ENCODE peak calls at places on chromosomes 2 and 18, in ten cellular contexts. Y is activated naive CD4-positive, alpha-beta T cell treated with anti-CD3 and anti-CD28 coated beads, Interleukin-2, amount 10 ng/mL, durations not matched to agents 7 days and 5 days; G is GM06990; R is NCI-H774; T is DMS53; K is GM10248; P is CD14-positive monocyte; N is stimulated activated CD8-positive, alpha-beta memory T cell treated with anti-CD3 and anti-CD28 coated beads, Interleukin-2, amount 100 ng/mL, for 1 hour; X is AG09309; V is NCI-H510A treated with DMSO at 0.1 percent for 48 hours. I is an unnamed sample.

GRCh38 chr2:88016948-88017779 is 817 bp upstream of the RNU2-63P start:
- DNase-seq in V (no peak), P (no peak), K (peak), T (peak), R (peak), N (no peak), G (peak), X (no peak), Y (no peak), I (peak)

GRCh38 chr2:126655500-126656310 is at the start of gene GYPC:
- DNase-seq in K (peak), G (peak), X (no peak), Y (peak), V (no peak), P (peak), N (no peak), R (no peak), T (peak), I (no peak)

GRCh38 chr2:207469953-207470699 is 59.6 kb upstream of the CREB1 start:
- DNase-seq in G (no peak), X (no peak), Y (no peak), K (no peak), R (no peak), N (no peak), T (no peak), P (no peak), V (no peak), I (peak)

GRCh38 chr2:56444339-56444738 is 260.5 kb downstream of the CCDC85A start:
- DNase-seq in G (no peak), K (no peak), R (peak), V (peak), P (no peak), N (no peak), X (no peak), Y (no peak), T (peak), I (peak)

GRCh38 chr2:15748736-15749323 is 157.2 kb downstream of the DDX1 start:
- DNase-seq in N (no peak), Y (no peak), T (peak), V (no peak), R (no peak), P (no peak), G (no peak), K (peak), X (no peak), I (no peak)

GRCh38 chr2:169478339-169478738 is 955 bp upstream of the BBS5 start:
- DNase-seq in Y (no peak), V (no peak), P (no peak), N (no peak), X (no peak), K (no peak), R (no peak), T (no peak), G (no peak), I (no peak)

GRCh38 chr2:131085646-131086045 is 7.6 kb downstream of the FAM168B start:
- DNase-seq in R (no peak), P (no peak), K (no peak), Y (no peak), X (no peak), T (no peak), V (no peak), N (no peak), G (no peak), I (no peak)

GRCh38 chr18:57947117-57947516 is 96.9 kb upstream of the NEDD4L start:
- DNase-seq in T (no peak), K (no peak), P (no peak), V (no peak), G (no peak), X (no peak), N (no peak), Y (no peak), R (no peak), I (no peak)

GRCh38 chr18:76463872-76464271 is 31.2 kb downstream of the ZNF516 start:
- DNase-seq in R (no peak), K (no peak), V (no peak), T (no peak), P (no peak), G (no peak), Y (no peak), X (no peak), N (no peak), I (no peak)

GRCh38 chr2:96553176-96553956 is 16.8 kb downstream of the ARID5A start:
- DNase-seq in K (no peak), N (no peak), R (no peak), G (no peak), V (no peak), T (no peak), P (peak), Y (no peak), X (no peak), I (no peak)

GRCh38 chr2:237057893-237058300 is 27.8 kb upstream of the COPS8 start:
- DNase-seq in T (peak), N (no peak), V (no peak), P (no peak), K (peak), X (no peak), G (peak), R (no peak), Y (no peak), I (no peak)

GRCh38 chr2:31529256-31529655 is 51.5 kb downstream of the SRD5A2 start:
- DNase-seq in T (no peak), N (no peak), G (no peak), X (no peak), Y (no peak), R (no peak), V (no peak), K (no peak), P (no peak), I (no peak)

GRCh38 chr2:235582081-235582686 is 88.3 kb downstream of the AGAP1 start:
- DNase-seq in R (no peak), K (no peak), N (no peak), X (no peak), P (no peak), T (no peak), G (no peak), V (no peak), Y (no peak), I (no peak)

GRCh38 chr18:23949863-23950262 is 64.7 kb upstream of the TTC39C start:
- DNase-seq in T (no peak), V (no peak), Y (no peak), R (no peak), P (no peak), G (no peak), K (no peak), N (no peak), X (no peak), I (no peak)

GRCh38 chr2:10302479-10303173 is at the start of gene HPCAL1:
- DNase-seq in T (peak), Y (peak), K (peak), R (peak), P (peak), X (no peak), N (peak), G (peak), V (peak), I (peak)

GRCh38 chr18:10041180-10041579 is 127.4 kb downstream of the VAPA start:
- DNase-seq in V (no peak), G (no peak), P (no peak), R (no peak), K (no peak), N (no peak), Y (no peak), X (no peak), T (peak), I (peak)

GRCh38 chr2:105432749-105433148 is 33.9 kb upstream of the FHL2 start:
- DNase-seq in V (no peak), G (no peak), K (no peak), T (no peak), X (no peak), P (no peak), Y (no peak), R (no peak), N (no peak), I (no peak)

I was measured in NCI-H69.